ENCODE peak calls at places on chromosomes 3 and 15, in five cellular contexts. One of them, this sample, is unnamed.

GRCh38 chr15:92821491-92822116 is 78.5 kb upstream of the CHD2 start:
- DNase-seq in stimulated activated effector memory CD8-positive, alpha-beta T cell treated with anti-CD3 and anti-CD28 coated beads, Interleukin-12 subunit alpha, Interleukin-12 subunit beta, amount 100 ng/mL, for 72 hours: no peak
- DNase-seq in mesothelial cell of epicardium: no peak
- DNase-seq in foreskin melanocyte: no peak
- DNase-seq in neural crest cell: no peak
- DNase-seq in this sample: no peak

GRCh38 chr3:131535131-131535530 is 32.4 kb upstream of the MRPL3 start:
- DNase-seq in stimulated activated effector memory CD8-positive, alpha-beta T cell treated with anti-CD3 and anti-CD28 coated beads, Interleukin-12 subunit alpha, Interleukin-12 subunit beta, amount 100 ng/mL, for 72 hours: no peak
- DNase-seq in mesothelial cell of epicardium: no peak
- DNase-seq in foreskin melanocyte: peak; percentile 32
- DNase-seq in neural crest cell: no peak
- DNase-seq in this sample: no peak

GRCh38 chr15:43441316-43441715 is 51.6 kb downstream of the TP53BP1 start:
- DNase-seq in stimulated activated effector memory CD8-positive, alpha-beta T cell treated with anti-CD3 and anti-CD28 coated beads, Interleukin-12 subunit alpha, Interleukin-12 subunit beta, amount 100 ng/mL, for 72 hours: no peak
- DNase-seq in mesothelial cell of epicardium: no peak
- DNase-seq in foreskin melanocyte: no peak
- DNase-seq in neural crest cell: no peak
- DNase-seq in this sample: no peak

GRCh38 chr3:41630017-41630416 is 331.9 kb downstream of the ULK4 start:
- DNase-seq in stimulated activated effector memory CD8-positive, alpha-beta T cell treated with anti-CD3 and anti-CD28 coated beads, Interleukin-12 subunit alpha, Interleukin-12 subunit beta, amount 100 ng/mL, for 72 hours: no peak
- DNase-seq in mesothelial cell of epicardium: no peak
- DNase-seq in foreskin melanocyte: no peak
- DNase-seq in neural crest cell: no peak
- DNase-seq in this sample: no peak

GRCh38 chr15:74007820-74008371 is 13.4 kb downstream of the PML start:
- DNase-seq in stimulated activated effector memory CD8-positive, alpha-beta T cell treated with anti-CD3 and anti-CD28 coated beads, Interleukin-12 subunit alpha, Interleukin-12 subunit beta, amount 100 ng/mL, for 72 hours: no peak
- DNase-seq in mesothelial cell of epicardium: no peak
- DNase-seq in foreskin melanocyte: no peak
- DNase-seq in neural crest cell: no peak
- DNase-seq in this sample: no peak

GRCh38 chr3:129656659-129657247 is 50.3 kb upstream of the PLXND1 start:
- DNase-seq in stimulated activated effector memory CD8-positive, alpha-beta T cell treated with anti-CD3 and anti-CD28 coated beads, Interleukin-12 subunit alpha, Interleukin-12 subunit beta, amount 100 ng/mL, for 72 hours: no peak
- DNase-seq in mesothelial cell of epicardium: no peak
- DNase-seq in foreskin melanocyte: no peak
- DNase-seq in neural crest cell: no peak
- DNase-seq in this sample: no peak

GRCh38 chr3:135991621-135992020 is 26.1 kb downstream of the PPP2R3A start:
- DNase-seq in stimulated activated effector memory CD8-positive, alpha-beta T cell treated with anti-CD3 and anti-CD28 coated beads, Interleukin-12 subunit alpha, Interleukin-12 subunit beta, amount 100 ng/mL, for 72 hours: no peak
- DNase-seq in mesothelial cell of epicardium: no peak
- DNase-seq in foreskin melanocyte: no peak
- DNase-seq in neural crest cell: no peak
- DNase-seq in this sample: no peak

GRCh38 chr15:100934735-100935134 is 15.6 kb downstream of the LRRK1 start:
- DNase-seq in stimulated activated effector memory CD8-positive, alpha-beta T cell treated with anti-CD3 and anti-CD28 coated beads, Interleukin-12 subunit alpha, Interleukin-12 subunit beta, amount 100 ng/mL, for 72 hours: no peak
- DNase-seq in mesothelial cell of epicardium: no peak
- DNase-seq in foreskin melanocyte: no peak
- DNase-seq in neural crest cell: no peak
- DNase-seq in this sample: no peak

GRCh38 chr15:75227663-75228280 is 26.1 kb downstream of the C15orf39 start:
- DNase-seq in stimulated activated effector memory CD8-positive, alpha-beta T cell treated with anti-CD3 and anti-CD28 coated beads, Interleukin-12 subunit alpha, Interleukin-12 subunit beta, amount 100 ng/mL, for 72 hours: no peak
- DNase-seq in mesothelial cell of epicardium: no peak
- DNase-seq in foreskin melanocyte: no peak
- DNase-seq in neural crest cell: no peak
- DNase-seq in this sample: no peak

GRCh38 chr3:124221286-124221821 is 229.4 kb upstream of the ROPN1 start:
- DNase-seq in stimulated activated effector memory CD8-positive, alpha-beta T cell treated with anti-CD3 and anti-CD28 coated beads, Interleukin-12 subunit alpha, Interleukin-12 subunit beta, amount 100 ng/mL, for 72 hours: no peak
- DNase-seq in mesothelial cell of epicardium: no peak
- DNase-seq in foreskin melanocyte: no peak
- DNase-seq in neural crest cell: no peak
- DNase-seq in this sample: no peak

GRCh38 chr3:152718810-152719209 is 116.1 kb upstream of the P2RY1 start:
- DNase-seq in stimulated activated effector memory CD8-positive, alpha-beta T cell treated with anti-CD3 and anti-CD28 coated beads, Interleukin-12 subunit alpha, Interleukin-12 subunit beta, amount 100 ng/mL, for 72 hours: no peak
- DNase-seq in mesothelial cell of epicardium: no peak
- DNase-seq in foreskin melanocyte: peak; percentile 96
- DNase-seq in neural crest cell: no peak
- DNase-seq in this sample: no peak

GRCh38 chr3:117589454-117589853 is 879.9 kb downstream of the TUSC7 start:
- DNase-seq in stimulated activated effector memory CD8-positive, alpha-beta T cell treated with anti-CD3 and anti-CD28 coated beads, Interleukin-12 subunit alpha, Interleukin-12 subunit beta, amount 100 ng/mL, for 72 hours: no peak
- DNase-seq in mesothelial cell of epicardium: no peak
- DNase-seq in foreskin melanocyte: no peak
- DNase-seq in neural crest cell: no peak
- DNase-seq in this sample: no peak

GRCh38 chr3:153614563-153614962 is 452.5 kb downstream of the RAP2B start:
- DNase-seq in stimulated activated effector memory CD8-positive, alpha-beta T cell treated with anti-CD3 and anti-CD28 coated beads, Interleukin-12 subunit alpha, Interleukin-12 subunit beta, amount 100 ng/mL, for 72 hours: no peak
- DNase-seq in mesothelial cell of epicardium: no peak
- DNase-seq in foreskin melanocyte: no peak
- DNase-seq in neural crest cell: no peak
- DNase-seq in this sample: no peak

GRCh38 chr3:66392512-66392911 is 108.3 kb downstream of the LRIG1 start:
- DNase-seq in stimulated activated effector memory CD8-positive, alpha-beta T cell treated with anti-CD3 and anti-CD28 coated beads, Interleukin-12 subunit alpha, Interleukin-12 subunit beta, amount 100 ng/mL, for 72 hours: no peak
- DNase-seq in mesothelial cell of epicardium: no peak
- DNase-seq in foreskin melanocyte: no peak
- DNase-seq in neural crest cell: no peak
- DNase-seq in this sample: no peak

GRCh38 chr3:145032790-145033189 is 1061.2 kb downstream of the DIPK2A start:
- DNase-seq in stimulated activated effector memory CD8-positive, alpha-beta T cell treated with anti-CD3 and anti-CD28 coated beads, Interleukin-12 subunit alpha, Interleukin-12 subunit beta, amount 100 ng/mL, for 72 hours: no peak
- DNase-seq in mesothelial cell of epicardium: no peak
- DNase-seq in foreskin melanocyte: no peak
- DNase-seq in neural crest cell: no peak
- DNase-seq in this sample: no peak

GRCh38 chr3:5057857-5058324 is 64.2 kb upstream of the ARL8B start:
- DNase-seq in stimulated activated effector memory CD8-positive, alpha-beta T cell treated with anti-CD3 and anti-CD28 coated beads, Interleukin-12 subunit alpha, Interleukin-12 subunit beta, amount 100 ng/mL, for 72 hours: peak; percentile 54
- DNase-seq in mesothelial cell of epicardium: peak; percentile 68
- DNase-seq in foreskin melanocyte: peak; percentile 51
- DNase-seq in neural crest cell: peak; percentile 33
- DNase-seq in this sample: peak; percentile 59

GRCh38 chr3:31004025-31004678 is 109.7 kb upstream of the GADL1 start:
- DNase-seq in stimulated activated effector memory CD8-positive, alpha-beta T cell treated with anti-CD3 and anti-CD28 coated beads, Interleukin-12 subunit alpha, Interleukin-12 subunit beta, amount 100 ng/mL, for 72 hours: no peak
- DNase-seq in mesothelial cell of epicardium: no peak
- DNase-seq in foreskin melanocyte: no peak
- DNase-seq in neural crest cell: no peak
- DNase-seq in this sample: no peak

GRCh38 chr3:41356775-41357174 is 157.5 kb downstream of the CTNNB1 start:
- DNase-seq in stimulated activated effector memory CD8-positive, alpha-beta T cell treated with anti-CD3 and anti-CD28 coated beads, Interleukin-12 subunit alpha, Interleukin-12 subunit beta, amount 100 ng/mL, for 72 hours: no peak
- DNase-seq in mesothelial cell of epicardium: no peak
- DNase-seq in foreskin melanocyte: no peak
- DNase-seq in neural crest cell: no peak
- DNase-seq in this sample: no peak

GRCh38 chr3:23292432-23292831 is 89.3 kb downstream of the UBE2E2 start:
- DNase-seq in stimulated activated effector memory CD8-positive, alpha-beta T cell treated with anti-CD3 and anti-CD28 coated beads, Interleukin-12 subunit alpha, Interleukin-12 subunit beta, amount 100 ng/mL, for 72 hours: no peak
- DNase-seq in mesothelial cell of epicardium: no peak
- DNase-seq in foreskin melanocyte: no peak
- DNase-seq in neural crest cell: no peak
- DNase-seq in this sample: no peak

GRCh38 chr3:66021731-66022131 is 17.0 kb downstream of the MAGI1 start:
- DNase-seq in stimulated activated effector memory CD8-positive, alpha-beta T cell treated with anti-CD3 and anti-CD28 coated beads, Interleukin-12 subunit alpha, Interleukin-12 subunit beta, amount 100 ng/mL, for 72 hours: no peak
- DNase-seq in mesothelial cell of epicardium: no peak
- DNase-seq in foreskin melanocyte: no peak
- DNase-seq in neural crest cell: no peak
- DNase-seq in this sample: no peak

GRCh38 chr15:76553102-76553501 is 216.5 kb downstream of the ISL2 start:
- DNase-seq in stimulated activated effector memory CD8-positive, alpha-beta T cell treated with anti-CD3 and anti-CD28 coated beads, Interleukin-12 subunit alpha, Interleukin-12 subunit beta, amount 100 ng/mL, for 72 hours: no peak
- DNase-seq in mesothelial cell of epicardium: no peak
- DNase-seq in foreskin melanocyte: no peak
- DNase-seq in neural crest cell: no peak
- DNase-seq in this sample: no peak

GRCh38 chr15:77183066-77183465 is 112.2 kb upstream of the TSPAN3 start:
- DNase-seq in stimulated activated effector memory CD8-positive, alpha-beta T cell treated with anti-CD3 and anti-CD28 coated beads, Interleukin-12 subunit alpha, Interleukin-12 subunit beta, amount 100 ng/mL, for 72 hours: no peak
- DNase-seq in mesothelial cell of epicardium: no peak
- DNase-seq in foreskin melanocyte: no peak
- DNase-seq in neural crest cell: no peak
- DNase-seq in this sample: no peak

GRCh38 chr15:68353418-68354145 is 76.0 kb downstream of the FEM1B start:
- DNase-seq in stimulated activated effector memory CD8-positive, alpha-beta T cell treated with anti-CD3 and anti-CD28 coated beads, Interleukin-12 subunit alpha, Interleukin-12 subunit beta, amount 100 ng/mL, for 72 hours: no peak
- DNase-seq in mesothelial cell of epicardium: no peak
- DNase-seq in foreskin melanocyte: no peak
- DNase-seq in neural crest cell: no peak
- DNase-seq in this sample: no peak

GRCh38 chr3:172074027-172074426 is 34.6 kb downstream of the FNDC3B start:
- DNase-seq in stimulated activated effector memory CD8-positive, alpha-beta T cell treated with anti-CD3 and anti-CD28 coated beads, Interleukin-12 subunit alpha, Interleukin-12 subunit beta, amount 100 ng/mL, for 72 hours: no peak
- DNase-seq in mesothelial cell of epicardium: no peak
- DNase-seq in foreskin melanocyte: no peak
- DNase-seq in neural crest cell: no peak
- DNase-seq in this sample: no peak

GRCh38 chr3:171514466-171514865 is 54.3 kb upstream of the TNIK start:
- DNase-seq in stimulated activated effector memory CD8-positive, alpha-beta T cell treated with anti-CD3 and anti-CD28 coated beads, Interleukin-12 subunit alpha, Interleukin-12 subunit beta, amount 100 ng/mL, for 72 hours: no peak
- DNase-seq in mesothelial cell of epicardium: no peak
- DNase-seq in foreskin melanocyte: no peak
- DNase-seq in neural crest cell: no peak
- DNase-seq in this sample: no peak

GRCh38 chr15:73284073-73284472 is 84.7 kb downstream of the HCN4 start:
- DNase-seq in stimulated activated effector memory CD8-positive, alpha-beta T cell treated with anti-CD3 and anti-CD28 coated beads, Interleukin-12 subunit alpha, Interleukin-12 subunit beta, amount 100 ng/mL, for 72 hours: no peak
- DNase-seq in mesothelial cell of epicardium: no peak
- DNase-seq in foreskin melanocyte: no peak
- DNase-seq in neural crest cell: no peak
- DNase-seq in this sample: no peak

GRCh38 chr3:170137971-170138370 is 43.6 kb downstream of the PHC3 start:
- DNase-seq in stimulated activated effector memory CD8-positive, alpha-beta T cell treated with anti-CD3 and anti-CD28 coated beads, Interleukin-12 subunit alpha, Interleukin-12 subunit beta, amount 100 ng/mL, for 72 hours: no peak
- DNase-seq in mesothelial cell of epicardium: no peak
- DNase-seq in foreskin melanocyte: no peak
- DNase-seq in neural crest cell: no peak
- DNase-seq in this sample: no peak